ENCODE peak calls at places on chromosomes 4 and X, in six cellular contexts. One of them, this sample, is unnamed. For H3K27me3, the result is how much of the 10 kb centered on the place peaks cover.

GRCh38 chr4:48913346-48913745 is 6.8 kb upstream of the OCIAD2 start:
- DNase-seq in GM12878: no peak
- DNase-seq in HepG2: no peak
- DNase-seq in K562: no peak
- DNase-seq in SK-N-SH: no peak
- DNase-seq in H1: no peak
- DNase-seq in this sample: no peak

GRCh38 chr4:174596513-174596912 is 74.2 kb upstream of the HPGD start:
- DNase-seq in GM12878: no peak
- DNase-seq in HepG2: no peak
- DNase-seq in K562: no peak
- DNase-seq in SK-N-SH: no peak
- DNase-seq in H1: no peak
- DNase-seq in this sample: no peak

GRCh38 chrX:14673764-14674163 is 144.4 kb downstream of the GLRA2 start:
- DNase-seq in GM12878: peak
- DNase-seq in HepG2: peak
- DNase-seq in K562: no peak
- DNase-seq in SK-N-SH: no peak
- DNase-seq in H1: no peak
- DNase-seq in this sample: peak

GRCh38 chr4:162959056-162959455 is 207.6 kb downstream of the NAF1 start:
- DNase-seq in GM12878: peak
- DNase-seq in HepG2: no peak
- DNase-seq in K562: no peak
- DNase-seq in SK-N-SH: no peak
- DNase-seq in H1: peak
- DNase-seq in this sample: peak

GRCh38 chr4:7481227-7481626 is 46.5 kb upstream of the PSAPL1 start:
- DNase-seq in GM12878: no peak
- DNase-seq in HepG2: no peak
- DNase-seq in K562: no peak
- DNase-seq in SK-N-SH: no peak
- DNase-seq in H1: no peak
- DNase-seq in this sample: no peak

GRCh38 chrX:24113161-24113560 is 36.4 kb upstream of the ZFX start:
- DNase-seq in GM12878: no peak
- DNase-seq in HepG2: no peak
- DNase-seq in K562: no peak
- DNase-seq in SK-N-SH: no peak
- DNase-seq in H1: no peak
- DNase-seq in this sample: no peak

GRCh38 chr4:74635074-74635473 is 159.2 kb downstream of the BTC start:
- DNase-seq in GM12878: no peak
- DNase-seq in HepG2: no peak
- DNase-seq in K562: no peak
- DNase-seq in SK-N-SH: no peak
- DNase-seq in H1: no peak
- DNase-seq in this sample: peak

GRCh38 chrX:46255066-46255465 is 290.2 kb downstream of the ZNF674 start:
- DNase-seq in GM12878: no peak
- DNase-seq in HepG2: no peak
- DNase-seq in K562: no peak
- DNase-seq in SK-N-SH: no peak
- DNase-seq in H1: no peak
- DNase-seq in this sample: no peak

GRCh38 chr4:77075869-77076801 is at the start of gene CCNI:
- DNase-seq in GM12878: peak
- DNase-seq in HepG2: peak
- DNase-seq in K562: peak
- DNase-seq in SK-N-SH: peak
- DNase-seq in H1: peak
- DNase-seq in this sample: peak

GRCh38 chr4:16530688-16531635 is 304.7 kb upstream of the TAPT1 start:
- DNase-seq in GM12878: no peak
- DNase-seq in HepG2: no peak
- DNase-seq in K562: no peak
- DNase-seq in SK-N-SH: no peak
- DNase-seq in H1: no peak
- DNase-seq in this sample: no peak

GRCh38 chr4:43693876-43694275 is 754.7 kb downstream of the KCTD8 start:
- DNase-seq in GM12878: no peak
- DNase-seq in HepG2: no peak
- DNase-seq in K562: no peak
- DNase-seq in SK-N-SH: no peak
- DNase-seq in H1: no peak
- DNase-seq in this sample: no peak

GRCh38 chrX:3159995-3160715 is 118.9 kb downstream of the ARSF start:
- DNase-seq in GM12878: no peak
- DNase-seq in HepG2: no peak
- DNase-seq in K562: no peak
- DNase-seq in SK-N-SH: no peak
- DNase-seq in H1: no peak
- DNase-seq in this sample: no peak

GRCh38 chr4:1232661-1233621 is 16.0 kb downstream of the CTBP1 start:
- DNase-seq in GM12878: no peak
- DNase-seq in HepG2: no peak
- DNase-seq in K562: no peak
- DNase-seq in SK-N-SH: peak
- DNase-seq in H1: no peak
- DNase-seq in this sample: no peak

GRCh38 chrX:130130990-130131389 is 20.7 kb upstream of the ELF4 start:
- DNase-seq in GM12878: no peak
- DNase-seq in HepG2: no peak
- DNase-seq in K562: no peak
- DNase-seq in SK-N-SH: no peak
- DNase-seq in H1: no peak
- DNase-seq in this sample: no peak

GRCh38 chr4:184896868-184897715 is 71.3 kb upstream of the ACSL1 start:
- DNase-seq in GM12878: no peak
- DNase-seq in HepG2: peak
- DNase-seq in K562: no peak
- DNase-seq in SK-N-SH: no peak
- DNase-seq in H1: no peak
- DNase-seq in this sample: no peak

GRCh38 chr4:22515888-22516541 is at the start of gene ADGRA3:
- DNase-seq in GM12878: no peak
- DNase-seq in HepG2: peak
- DNase-seq in K562: peak
- DNase-seq in SK-N-SH: peak
- DNase-seq in H1: peak
- DNase-seq in this sample: no peak

GRCh38 chrX:147948531-147948930 is 32.6 kb upstream of the FMR1NB start:
- DNase-seq in GM12878: no peak
- DNase-seq in HepG2: no peak
- DNase-seq in K562: no peak
- DNase-seq in SK-N-SH: no peak
- DNase-seq in H1: no peak
- DNase-seq in this sample: no peak

GRCh38 chr4:915041-915474 is 17.1 kb downstream of the GAK start:
- DNase-seq in GM12878: no peak
- DNase-seq in HepG2: no peak
- DNase-seq in K562: no peak
- DNase-seq in SK-N-SH: no peak
- DNase-seq in H1: no peak
- DNase-seq in this sample: no peak

GRCh38 chr4:16573181-16573580 is 325.3 kb downstream of the LDB2 start:
- DNase-seq in GM12878: no peak
- DNase-seq in HepG2: no peak
- DNase-seq in K562: no peak
- DNase-seq in SK-N-SH: no peak
- DNase-seq in H1: no peak
- DNase-seq in this sample: no peak

GRCh38 chr4:142282870-142283431 is 563.1 kb downstream of the INPP4B start:
- DNase-seq in GM12878: no peak
- DNase-seq in HepG2: no peak
- DNase-seq in K562: no peak
- DNase-seq in SK-N-SH: no peak
- DNase-seq in H1: peak
- DNase-seq in this sample: no peak

GRCh38 chr4:86482851-86483490 is 111.1 kb upstream of the PTPN13 start:
- DNase-seq in GM12878: no peak
- DNase-seq in HepG2: no peak
- DNase-seq in K562: no peak
- DNase-seq in SK-N-SH: peak
- DNase-seq in H1: peak
- DNase-seq in this sample: no peak

GRCh38 chr4:4591071-4591470 is 49.2 kb upstream of the STX18 start:
- DNase-seq in GM12878: no peak
- DNase-seq in HepG2: no peak
- DNase-seq in K562: no peak
- DNase-seq in SK-N-SH: no peak
- DNase-seq in H1: no peak
- DNase-seq in this sample: no peak

GRCh38 chr4:22686156-22686555 is 6.6 kb upstream of the GBA3 start:
- DNase-seq in GM12878: no peak
- DNase-seq in HepG2: no peak
- DNase-seq in K562: no peak
- DNase-seq in SK-N-SH: no peak
- DNase-seq in H1: no peak
- DNase-seq in this sample: no peak

GRCh38 chrX:19544693-19545305 is 29.5 kb upstream of the MAP3K15 start:
- DNase-seq in GM12878: no peak
- DNase-seq in HepG2: peak
- DNase-seq in K562: peak
- DNase-seq in SK-N-SH: peak
- DNase-seq in H1: no peak
- DNase-seq in this sample: peak

GRCh38 chr4:166324321-166324720 is 451.3 kb downstream of the TLL1 start:
- DNase-seq in GM12878: no peak
- DNase-seq in HepG2: peak
- DNase-seq in K562: no peak
- DNase-seq in SK-N-SH: peak
- DNase-seq in H1: peak
- DNase-seq in this sample: peak

GRCh38 chr4:140635606-140636005 is 66.8 kb upstream of the UCP1 start:
- DNase-seq in GM12878: no peak
- DNase-seq in HepG2: peak
- DNase-seq in K562: no peak
- DNase-seq in SK-N-SH: no peak
- DNase-seq in H1: no peak
- DNase-seq in this sample: peak

GRCh38 chr4:158446106-158446505 is 75.6 kb upstream of the RXFP1 start:
- DNase-seq in GM12878: no peak
- DNase-seq in HepG2: no peak
- DNase-seq in K562: no peak
- DNase-seq in SK-N-SH: no peak
- DNase-seq in H1: no peak
- DNase-seq in this sample: no peak

DNA sequence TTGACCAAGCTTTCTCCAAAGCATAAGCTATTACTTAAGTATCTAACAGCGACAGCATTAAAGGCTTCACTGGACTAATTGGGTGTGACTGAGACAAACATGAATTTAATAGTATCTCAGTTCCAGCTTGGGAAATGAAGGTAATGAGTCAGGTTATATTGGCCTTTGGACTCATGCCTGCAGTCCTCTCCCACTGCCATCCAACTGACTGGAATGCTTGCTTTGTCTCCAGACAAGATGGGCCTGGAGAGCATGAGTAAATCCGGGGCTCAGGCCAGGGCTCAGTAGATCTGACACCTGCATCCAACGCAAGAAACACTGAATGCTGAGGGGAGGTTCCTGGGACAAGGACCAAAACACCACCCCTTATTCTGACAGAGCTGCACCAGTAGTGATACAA is 294.0 kb downstream of the IQCM start:
- DNase-seq in GM12878: no peak
- DNase-seq in HepG2: no peak
- DNase-seq in K562: no peak
- DNase-seq in SK-N-SH: no peak
- DNase-seq in H1: no peak
- DNase-seq in this sample: peak
- TF ChIP-seq MAX in GM12878: no peak
- TF ChIP-seq MAX in HepG2: no peak
- TF ChIP-seq MAX in K562: no peak
- TF ChIP-seq MAX in SK-N-SH: no peak
- TF ChIP-seq MAX in H1: no peak
- TF ChIP-seq MAX in this sample: no peak

GRCh38 chr4:8869002-8869878 is 2.4 kb downstream of the HMX1 start:
- DNase-seq in GM12878: no peak
- DNase-seq in HepG2: no peak
- DNase-seq in K562: no peak
- DNase-seq in SK-N-SH: no peak
- DNase-seq in H1: no peak
- DNase-seq in this sample: no peak

GRCh38 chr4:8868321-8869001 is 3.2 kb downstream of the HMX1 start:
- DNase-seq in GM12878: no peak
- DNase-seq in HepG2: no peak
- DNase-seq in K562: no peak
- DNase-seq in SK-N-SH: no peak
- DNase-seq in H1: peak
- DNase-seq in this sample: no peak

GRCh38 chr4:8866828-8867623 is 4.6 kb downstream of the HMX1 start:
- DNase-seq in GM12878: no peak
- DNase-seq in HepG2: no peak
- DNase-seq in K562: no peak
- DNase-seq in SK-N-SH: no peak
- DNase-seq in H1: peak
- DNase-seq in this sample: no peak

GRCh38 chr4:8866421-8866820 is 5.2 kb downstream of the HMX1 start:
- DNase-seq in GM12878: no peak
- DNase-seq in HepG2: no peak
- DNase-seq in K562: no peak
- DNase-seq in SK-N-SH: no peak
- DNase-seq in H1: no peak
- DNase-seq in this sample: no peak

GRCh38 chr4:8867624-8868320 is 3.9 kb downstream of the HMX1 start:
- DNase-seq in GM12878: no peak
- DNase-seq in HepG2: no peak
- DNase-seq in K562: no peak
- DNase-seq in SK-N-SH: no peak
- DNase-seq in H1: peak
- DNase-seq in this sample: no peak
- H3K27me3 ChIP-seq in GM12878: under half
- H3K27me3 ChIP-seq in HepG2: half or more
- H3K27me3 ChIP-seq in K562: under half
- H3K27me3 ChIP-seq in SK-N-SH: under half
- H3K27me3 ChIP-seq in H1: half or more
- H3K27me3 ChIP-seq in this sample: under half

GRCh38 chr4:124803641-124804040 is 91.1 kb upstream of the ANKRD50 start:
- DNase-seq in GM12878: no peak
- DNase-seq in HepG2: no peak
- DNase-seq in K562: no peak
- DNase-seq in SK-N-SH: no peak
- DNase-seq in H1: no peak
- DNase-seq in this sample: no peak
- TF ChIP-seq YY1 in GM12878: no peak
- TF ChIP-seq YY1 in HepG2: no peak
- TF ChIP-seq YY1 in K562: no peak
- TF ChIP-seq YY1 in SK-N-SH: no peak
- TF ChIP-seq YY1 in H1: no peak
- TF ChIP-seq YY1 in this sample: no peak

DNA sequence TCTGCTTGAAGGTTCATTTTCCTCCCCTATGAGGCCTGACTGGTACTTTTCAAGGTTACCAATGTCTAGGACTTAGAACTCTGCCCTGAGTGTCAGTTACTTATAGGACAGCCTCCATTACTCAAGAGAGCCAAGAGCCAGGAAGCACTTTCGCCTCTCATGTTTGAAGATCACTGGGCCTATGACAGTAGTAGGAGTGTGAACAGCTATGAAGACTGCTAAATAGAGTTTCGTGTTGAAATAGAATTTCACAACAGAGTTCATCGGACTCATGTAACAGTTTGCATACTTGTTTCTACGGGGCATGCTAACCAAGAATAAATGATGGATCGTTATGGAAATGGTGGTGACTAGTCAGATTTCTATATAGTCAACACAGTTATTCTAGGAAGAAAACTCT is 97.8 kb upstream of the GPC4 start:
- DNase-seq in GM12878: no peak
- DNase-seq in HepG2: no peak
- DNase-seq in K562: no peak
- DNase-seq in SK-N-SH: no peak
- DNase-seq in H1: no peak
- DNase-seq in this sample: no peak
- TF ChIP-seq MAX in GM12878: no peak
- TF ChIP-seq MAX in HepG2: no peak
- TF ChIP-seq MAX in K562: no peak
- TF ChIP-seq MAX in SK-N-SH: no peak
- TF ChIP-seq MAX in H1: no peak
- TF ChIP-seq MAX in this sample: no peak

This sample was measured in HCT116.